ENCODE peak calls at places on chromosomes 4 and X, in ten cellular contexts. D is foreskin fibroblast; X is effector memory CD8-positive, alpha-beta T cell; K is Caki2; G is NCI-H2171 treated with DMSO at 0.1 percent for 48 hours; P is amygdala; O is sigmoid colon; J is stimulated activated CD4-positive, alpha-beta T cell treated with anti-CD3 and anti-CD28 coated beads, Interleukin-15, amount 100 ng/mL, for 1 hour; T is ureter; H is endothelial cell. Q is an unnamed sample.

GRCh38 chr4:145722561-145722960 is 42.6 kb downstream of the C4orf51 start:
- DNase-seq in O (no peak), J (no peak), K (no peak), D (no peak), T (no peak), P (no peak), H (no peak), X (no peak), G (no peak), Q (no peak)

GRCh38 chrX:51332188-51332942 is at the start of gene NUDT10:
- DNase-seq in X (peak), D (peak), J (peak), H (peak), K (peak), G (peak), O (peak), P (peak), T (peak), Q (peak)

GRCh38 chr4:182521006-182521405 is 277.8 kb downstream of the TENM3 start:
- DNase-seq in T (no peak), D (no peak), H (no peak), J (no peak), K (no peak), O (no peak), G (no peak), X (no peak), P (no peak), Q (no peak)

GRCh38 chrX:27918799-27919198 is 62.5 kb downstream of the DCAF8L1 start:
- DNase-seq in X (no peak), K (peak), P (no peak), J (no peak), G (no peak), O (no peak), H (no peak), T (no peak), D (no peak), Q (no peak)

GRCh38 chr4:113727802-113728201 is 33.7 kb downstream of the CAMK2D start:
- DNase-seq in H (no peak), O (no peak), K (no peak), D (no peak), X (no peak), P (no peak), T (no peak), G (no peak), J (no peak), Q (no peak)

GRCh38 chr4:182620111-182620980 is 296.8 kb downstream of the DCTD start:
- DNase-seq in D (no peak), H (no peak), P (no peak), X (no peak), K (no peak), T (no peak), O (no peak), J (no peak), G (no peak), Q (no peak)

GRCh38 chr4:54384152-54384551 is 155.1 kb downstream of the PDGFRA start:
- DNase-seq in T (no peak), X (no peak), D (no peak), J (no peak), K (no peak), H (no peak), G (no peak), O (no peak), P (no peak), Q (no peak)

GRCh38 chr4:178086324-178086723 is 644.1 kb upstream of the AGA start:
- DNase-seq in G (no peak), H (peak), K (no peak), T (no peak), O (no peak), X (no peak), J (no peak), P (no peak), D (no peak), Q (no peak)

GRCh38 chr4:185771696-185772390 is 40.2 kb downstream of the SORBS2 start:
- DNase-seq in O (no peak), P (no peak), K (no peak), D (peak), H (no peak), G (no peak), X (no peak), J (no peak), T (no peak), Q (no peak)

GRCh38 chrX:120450163-120450562 is 18.9 kb downstream of the LAMP2 start:
- DNase-seq in P (no peak), K (no peak), O (no peak), X (no peak), D (no peak), H (no peak), T (no peak), G (peak), J (no peak), Q (no peak)

GRCh38 chr4:24642941-24643628 is 58.7 kb upstream of the DHX15 start:
- DNase-seq in T (no peak), H (no peak), K (peak), P (no peak), G (no peak), J (no peak), O (no peak), X (no peak), D (peak), Q (no peak)

GRCh38 chr4:149031399-149031798 is 589.2 kb upstream of the NR3C2 start:
- DNase-seq in D (peak), X (no peak), J (no peak), O (no peak), G (no peak), H (no peak), T (no peak), K (peak), P (no peak), Q (no peak)

GRCh38 chr4:127268367-127268766 is 364.4 kb upstream of the INTU start:
- DNase-seq in P (no peak), K (no peak), H (no peak), X (no peak), T (no peak), O (no peak), D (no peak), J (no peak), G (no peak), Q (no peak)

GRCh38 chr4:64388252-64388651 is 21.0 kb downstream of the TECRL start:
- DNase-seq in G (no peak), T (no peak), P (no peak), X (no peak), J (no peak), D (no peak), H (no peak), K (no peak), O (no peak), Q (no peak)

Q was measured in GM06990.